ENCODE peak calls at places on chromosomes 7 and 10, in eight cellular contexts. K, X, Z, M, Y, O, V and G are unnamed samples.

GRCh38 chr10:78286186-78286585 is 252.5 kb downstream of the RPS24 start:
- DNase-seq in K (no peak), X (peak; percentile 49), Z (no peak), M (no peak), Y (peak; percentile 37), O (no peak), V (no peak), G (no peak)

GRCh38 chr7:1377111-1377909 is 82.0 kb downstream of the MICALL2 start:
- DNase-seq in K (no peak), X (no peak), Z (no peak), M (peak; percentile 55), Y (no peak), O (no peak), V (no peak), G (no peak)

GRCh38 chr7:101066858-101067227 is 18.4 kb upstream of the TRIM56 start:
- DNase-seq in K (no peak), X (no peak), Z (no peak), M (no peak), Y (peak; percentile 57), O (no peak), V (no peak), G (no peak)

GRCh38 chr10:32378371-32379301 is 31.7 kb upstream of the EPC1 start:
- DNase-seq in K (peak; percentile 91), X (peak; percentile 98), Z (peak; percentile 91), M (peak; percentile 90), Y (peak; percentile 98), O (peak; percentile 85), V (peak; percentile 96), G (peak; percentile 92)

GRCh38 chr7:2635810-2636701 is 4.3 kb downstream of the TTYH3 start:
- DNase-seq in K (no peak), X (peak; percentile 84), Z (no peak), M (no peak), Y (peak; percentile 84), O (no peak), V (no peak), G (no peak)

GRCh38 chr10:119087271-119087897 is 6.8 kb upstream of the EIF3A start:
- DNase-seq in K (no peak), X (peak; percentile 48), Z (peak; percentile 13), M (no peak), Y (no peak), O (no peak), V (no peak), G (no peak)

GRCh38 chr7:24035653-24036414 is 248.2 kb upstream of the NPY start:
- DNase-seq in K (no peak), X (no peak), Z (no peak), M (no peak), Y (no peak), O (no peak), V (no peak), G (no peak)

GRCh38 chr10:35083242-35083641 is 6.9 kb downstream of the CUL2 start:
- DNase-seq in K (no peak), X (no peak), Z (no peak), M (no peak), Y (no peak), O (no peak), V (no peak), G (no peak)

GRCh38 chr7:94056796-94057207 is 52.6 kb upstream of the BET1 start:
- DNase-seq in K (no peak), X (no peak), Z (no peak), M (peak; percentile 42), Y (no peak), O (peak; percentile 98), V (no peak), G (no peak)

GRCh38 chr7:47500103-47500563 is 81.8 kb downstream of the TNS3 start:
- DNase-seq in K (no peak), X (peak; percentile 66), Z (peak; percentile 64), M (peak; percentile 69), Y (no peak), O (no peak), V (peak; percentile 64), G (no peak)

GRCh38 chr10:62457598-62457997 is 83.4 kb downstream of the ZNF365 start:
- DNase-seq in K (no peak), X (no peak), Z (no peak), M (no peak), Y (no peak), O (no peak), V (no peak), G (no peak)

GRCh38 chr10:86665868-86666267 is 2.4 kb upstream of the LDB3 start:
- DNase-seq in K (no peak), X (no peak), Z (no peak), M (no peak), Y (no peak), O (no peak), V (no peak), G (no peak)

GRCh38 chr7:45663965-45664623 is 89.9 kb downstream of the ADCY1 start:
- DNase-seq in K (no peak), X (no peak), Z (peak; percentile 20), M (no peak), Y (peak; percentile 49), O (no peak), V (no peak), G (no peak)

GRCh38 chr7:24862461-24862860 is 105.2 kb upstream of the GSDME start:
- DNase-seq in K (no peak), X (no peak), Z (no peak), M (no peak), Y (no peak), O (no peak), V (no peak), G (no peak)

GRCh38 chr7:155567646-155568334 is 21.4 kb upstream of the CNPY1 start:
- DNase-seq in K (no peak), X (no peak), Z (no peak), M (no peak), Y (peak; percentile 40), O (no peak), V (no peak), G (no peak)

GRCh38 chr10:2619472-2619871 is 447.9 kb upstream of the PFKP start:
- DNase-seq in K (no peak), X (no peak), Z (no peak), M (peak; percentile 41), Y (no peak), O (no peak), V (no peak), G (no peak)

GRCh38 chr7:30556854-30557644 is 37.6 kb upstream of the GARS1 start:
- DNase-seq in K (no peak), X (no peak), Z (no peak), M (no peak), Y (no peak), O (peak; percentile 25), V (no peak), G (peak; percentile 50)

GRCh38 chr7:116763647-116764046 is 91.7 kb downstream of the MET start:
- DNase-seq in K (no peak), X (no peak), Z (no peak), M (no peak), Y (no peak), O (no peak), V (no peak), G (no peak)

GRCh38 chr10:129541748-129542487 is 74.9 kb downstream of the MGMT start:
- DNase-seq in K (no peak), X (no peak), Z (no peak), M (no peak), Y (no peak), O (no peak), V (no peak), G (no peak)

DNA sequence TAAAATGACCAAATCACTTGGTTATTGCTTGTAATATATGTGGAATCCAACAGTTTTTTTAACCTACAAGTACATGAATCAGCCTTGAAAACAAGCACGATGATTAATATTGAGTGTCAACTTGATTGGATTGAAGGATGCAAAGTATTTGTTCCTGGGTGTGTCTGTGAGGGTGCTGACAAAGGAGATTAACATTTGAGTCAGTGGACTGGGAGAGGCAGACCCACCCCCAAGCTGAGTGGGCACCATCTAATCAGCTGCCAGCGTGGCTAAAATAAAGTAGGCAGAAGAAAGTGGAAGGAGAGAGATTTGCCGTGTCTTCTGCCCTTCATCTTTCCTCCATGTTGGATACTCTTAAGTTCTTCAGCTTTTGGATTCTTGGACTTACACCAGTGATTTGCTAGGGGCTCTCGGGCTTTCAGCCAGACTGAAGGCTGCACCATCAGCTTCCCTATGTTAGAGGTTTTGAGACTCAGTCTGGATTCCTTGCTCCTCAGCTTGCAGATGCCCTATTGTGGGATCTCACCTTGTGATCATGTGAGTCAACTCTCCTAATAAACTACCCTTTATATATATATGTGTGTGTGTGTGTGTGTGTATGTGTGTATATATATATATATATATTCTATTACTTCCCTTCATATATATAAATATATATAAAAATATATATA is 118.4 kb upstream of the WDR11 start:
- DNase-seq in K (no peak), X (no peak), Z (no peak), M (no peak), Y (no peak), O (no peak), V (no peak), G (no peak)
- TF ChIP-seq POLR2A in K (no peak), X (no peak), Z (no peak), M (no peak), Y (no peak), O (no peak), V (no peak), G (no peak)

DNA sequence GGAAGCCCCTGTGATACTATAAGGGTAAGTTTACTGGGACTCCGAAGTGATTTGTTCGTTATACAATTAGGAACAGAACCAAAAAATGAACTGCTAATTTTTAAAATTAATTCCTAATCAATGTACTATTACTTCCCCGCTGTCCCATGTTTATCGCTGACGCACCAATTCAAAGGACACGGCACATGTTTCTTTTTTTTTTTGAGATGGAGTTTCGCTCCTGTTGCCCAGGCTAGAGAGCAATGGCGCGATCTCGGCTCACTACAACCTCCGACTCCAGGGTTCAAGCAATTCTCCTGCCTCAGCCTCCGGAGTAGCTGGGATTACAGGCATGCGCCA is 1.5 kb upstream of the FMC1 start:
- DNase-seq in K (no peak), X (no peak), Z (no peak), M (no peak), Y (no peak), O (no peak), V (no peak), G (no peak)
- TF ChIP-seq POLR2A in K (no peak), X (no peak), Z (no peak), M (no peak), Y (no peak), O (no peak), V (no peak), G (no peak)

GRCh38 chr10:14844948-14845347 is 6.8 kb downstream of the HSPA14 start:
- DNase-seq in K (no peak), X (no peak), Z (no peak), M (no peak), Y (no peak), O (no peak), V (no peak), G (no peak)
- TF ChIP-seq POLR2A in K (no peak), X (no peak), Z (no peak), M (no peak), Y (no peak), O (no peak), V (no peak), G (no peak)

DNA sequence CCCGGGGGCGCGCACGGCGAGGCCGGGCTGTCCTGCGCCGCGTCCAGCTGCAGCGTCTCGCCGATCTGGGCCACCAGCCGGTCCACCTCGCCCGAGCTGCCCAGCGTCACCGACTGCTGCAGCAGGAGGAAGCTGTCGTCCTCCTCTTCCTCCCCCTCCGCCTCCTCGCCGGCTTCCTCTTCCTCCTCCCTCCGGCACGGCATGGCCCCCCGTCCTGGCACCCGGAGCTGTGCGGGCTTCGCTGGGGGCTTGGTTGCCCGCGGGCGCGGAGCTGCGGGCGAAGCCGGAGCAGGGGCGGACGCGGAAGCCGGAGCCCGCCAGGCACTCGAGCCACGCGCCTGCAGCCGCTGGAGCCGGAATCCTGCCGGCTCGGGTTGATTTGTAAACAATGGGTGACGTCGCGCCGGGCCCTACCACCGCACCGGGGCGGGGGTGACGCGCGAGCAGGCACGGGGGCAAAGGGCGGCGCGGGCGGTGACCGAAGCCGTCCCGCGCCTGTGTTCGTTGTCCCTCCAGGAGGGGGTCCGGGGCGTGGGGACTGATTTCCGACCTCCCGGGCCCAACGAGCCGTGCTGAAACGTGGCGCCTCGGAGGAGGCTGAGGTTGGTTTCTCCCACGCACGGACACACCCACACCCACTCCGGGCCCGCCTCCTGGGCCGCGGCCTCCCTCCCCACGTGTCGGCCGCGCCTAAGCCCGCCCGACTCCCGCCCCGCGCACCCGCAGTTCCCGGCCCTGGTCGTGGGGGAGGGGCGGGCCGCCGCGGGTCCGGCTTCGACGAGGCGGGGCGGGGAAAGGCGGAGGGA is at the start of gene FRAT2:
- DNase-seq in K (peak; percentile 81), X (peak; percentile 96), Z (peak; percentile 93), M (peak; percentile 96), Y (peak; percentile 97), O (peak; percentile 91), V (peak; percentile 94), G (peak; percentile 92)
- TF ChIP-seq POLR2A in K (peak; percentile 86), X (peak; percentile 72), Z (peak; percentile 60), M (peak; percentile 32), Y (peak; percentile 32), O (peak; percentile 73), V (peak; percentile 96), G (peak; percentile 94)